ENCODE peak calls at places on chromosomes 3 and 15, in seven cellular contexts. F, E, B, N, X, R and P are unnamed samples.

GRCh38 chr15:78893538-78893937 is 20.8 kb downstream of the MORF4L1 start:
- DNase-seq in E (no peak), F (no peak), R (no peak), X (no peak), B (no peak), N (no peak), P (no peak)

GRCh38 chr3:136788154-136788553 is 30.8 kb upstream of the SLC35G2 start:
- DNase-seq in N (no peak), X (no peak), R (no peak), E (no peak), B (no peak), F (no peak), P (no peak)

GRCh38 chr15:50813089-50813488 is 47.6 kb upstream of the SPPL2A start:
- DNase-seq in N (no peak), B (no peak), E (no peak), R (no peak), X (no peak), F (no peak), P (no peak)

GRCh38 chr3:152222327-152222726 is 46.4 kb upstream of the MBNL1 start:
- DNase-seq in N (no peak), F (no peak), B (no peak), X (peak; percentile 72), R (no peak), E (no peak), P (no peak)

GRCh38 chr15:52139599-52140462 is 27.3 kb upstream of the BCL2L10 start:
- DNase-seq in B (peak; percentile 77), R (peak; percentile 54), N (peak; percentile 91), E (peak; percentile 51), X (peak; percentile 62), F (peak; percentile 85), P (peak; percentile 65)

GRCh38 chr3:99747915-99748314 is 69.7 kb upstream of the CMSS1 start:
- DNase-seq in E (no peak), X (peak; percentile 32), R (peak; percentile 2), F (no peak), N (peak; percentile 25), B (peak; percentile 46), P (peak; percentile 5)

GRCh38 chr15:59953392-59953883 is 50.7 kb upstream of the FOXB1 start:
- DNase-seq in X (no peak), R (no peak), E (no peak), B (no peak), F (no peak), N (no peak), P (no peak)

GRCh38 chr15:59346951-59347350 is 25.7 kb downstream of the MYO1E start:
- DNase-seq in X (no peak), B (no peak), N (no peak), E (no peak), F (peak; percentile 65), R (no peak), P (no peak)

GRCh38 chr15:74901612-74902063 is 5.0 kb downstream of the FAM219B start:
- DNase-seq in R (peak; percentile 65), F (peak; percentile 55), E (no peak), B (peak; percentile 67), N (peak; percentile 49), X (peak; percentile 46), P (peak; percentile 57)

GRCh38 chr15:34014556-34014955 is 24.4 kb downstream of the AVEN start:
- DNase-seq in F (no peak), B (no peak), E (no peak), X (peak; percentile 20), N (no peak), R (no peak), P (no peak)

GRCh38 chr15:37057831-37058230 is 42.5 kb downstream of the MEIS2 start:
- DNase-seq in E (no peak), B (no peak), R (no peak), F (no peak), X (no peak), N (no peak), P (peak; percentile 36)

GRCh38 chr3:141457624-141458236 is 29.1 kb upstream of the RASA2 start:
- DNase-seq in X (peak; percentile 55), N (no peak), B (no peak), F (no peak), R (no peak), E (no peak), P (no peak)

GRCh38 chr3:134885877-134886621 is 91.0 kb downstream of the EPHB1 start:
- DNase-seq in R (no peak), B (no peak), N (peak; percentile 56), X (no peak), E (peak; percentile 15), F (peak; percentile 60), P (no peak)

GRCh38 chr3:106703524-106703923 is 673.7 kb upstream of the CCDC54 start:
- DNase-seq in X (no peak), F (no peak), R (no peak), E (no peak), N (no peak), B (no peak), P (no peak)

GRCh38 chr3:179196098-179196497 is 47.9 kb downstream of the PIK3CA start:
- DNase-seq in F (no peak), R (no peak), N (no peak), B (peak; percentile 67), X (peak; percentile 89), E (no peak), P (no peak)

GRCh38 chr3:144237351-144237750 is 265.7 kb downstream of the DIPK2A start:
- DNase-seq in N (no peak), F (no peak), B (no peak), R (no peak), X (no peak), E (no peak), P (no peak)

GRCh38 chr3:13718437-13718836 is 161.4 kb downstream of the WNT7A start:
- DNase-seq in R (no peak), E (no peak), N (no peak), X (no peak), F (peak; percentile 20), B (no peak), P (no peak)

GRCh38 chr15:88255496-88256171 is 905 bp downstream of the NTRK3 start:
- DNase-seq in F (peak; percentile 56), N (peak; percentile 56), B (peak; percentile 54), R (peak; percentile 21), X (peak; percentile 20), E (no peak), P (peak; percentile 63)

GRCh38 chr3:65596511-65597224 is 442.1 kb downstream of the MAGI1 start:
- DNase-seq in N (peak; percentile 45), E (no peak), B (no peak), X (no peak), F (no peak), R (no peak), P (no peak)

GRCh38 chr3:42745776-42746454 is 27.1 kb downstream of the CCDC13 start:
- DNase-seq in X (no peak), N (peak; percentile 52), F (peak; percentile 26), R (no peak), B (no peak), E (no peak), P (no peak)

GRCh38 chr3:142595581-142595950 is 627 bp upstream of the PLS1 start:
- DNase-seq in N (peak; percentile 59), R (peak; percentile 43), X (peak; percentile 86), F (no peak), E (no peak), B (peak; percentile 80), P (no peak)

GRCh38 chr3:180142041-180142440 is 105.3 kb upstream of the PEX5L start:
- DNase-seq in X (no peak), E (no peak), N (no peak), B (no peak), F (no peak), R (no peak), P (no peak)

GRCh38 chr3:36380171-36381031 is at the start of gene STAC:
- DNase-seq in E (no peak), R (no peak), F (peak; percentile 70), N (peak; percentile 64), X (no peak), B (no peak), P (peak; percentile 54)

GRCh38 chr3:143973352-143974021 is 1.9 kb downstream of the DIPK2A start:
- DNase-seq in N (no peak), R (no peak), B (peak; percentile 49), E (no peak), X (peak; percentile 16), F (no peak), P (no peak)

GRCh38 chr3:42014949-42015533 is 53.1 kb upstream of the ULK4 start:
- DNase-seq in R (no peak), N (peak; percentile 55), E (no peak), X (no peak), F (no peak), B (peak; percentile 45), P (no peak)

DNA sequence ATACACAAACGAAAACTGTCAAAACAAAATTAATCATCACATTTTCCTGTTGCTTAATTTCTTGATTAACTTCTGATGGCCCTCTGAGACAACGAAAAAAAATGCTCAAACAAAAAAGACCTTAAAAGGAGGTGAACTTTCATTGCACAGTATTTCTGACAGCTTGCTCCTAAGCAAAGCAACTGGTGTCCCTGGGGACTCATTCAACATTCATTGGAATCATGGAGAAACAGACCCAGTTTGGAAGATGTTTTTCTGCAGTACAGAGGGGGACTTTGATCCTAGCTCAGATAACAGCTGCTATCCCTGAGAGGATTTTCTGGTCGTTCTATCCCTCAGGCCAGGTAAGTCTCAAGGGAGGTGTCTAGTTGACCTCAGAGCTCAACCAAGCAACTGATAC is 378.7 kb upstream of the ATP11B start:
- DNase-seq in B (no peak), N (no peak), X (no peak), E (no peak), F (no peak), R (no peak), P (no peak)
- H4K8ac ChIP-seq in B (no peak overlapping the region), N (no peak overlapping the region), X (no peak overlapping the region), E (no peak overlapping the region), F (no peak overlapping the region), R (no peak overlapping the region), P (no peak overlapping the region)

DNA sequence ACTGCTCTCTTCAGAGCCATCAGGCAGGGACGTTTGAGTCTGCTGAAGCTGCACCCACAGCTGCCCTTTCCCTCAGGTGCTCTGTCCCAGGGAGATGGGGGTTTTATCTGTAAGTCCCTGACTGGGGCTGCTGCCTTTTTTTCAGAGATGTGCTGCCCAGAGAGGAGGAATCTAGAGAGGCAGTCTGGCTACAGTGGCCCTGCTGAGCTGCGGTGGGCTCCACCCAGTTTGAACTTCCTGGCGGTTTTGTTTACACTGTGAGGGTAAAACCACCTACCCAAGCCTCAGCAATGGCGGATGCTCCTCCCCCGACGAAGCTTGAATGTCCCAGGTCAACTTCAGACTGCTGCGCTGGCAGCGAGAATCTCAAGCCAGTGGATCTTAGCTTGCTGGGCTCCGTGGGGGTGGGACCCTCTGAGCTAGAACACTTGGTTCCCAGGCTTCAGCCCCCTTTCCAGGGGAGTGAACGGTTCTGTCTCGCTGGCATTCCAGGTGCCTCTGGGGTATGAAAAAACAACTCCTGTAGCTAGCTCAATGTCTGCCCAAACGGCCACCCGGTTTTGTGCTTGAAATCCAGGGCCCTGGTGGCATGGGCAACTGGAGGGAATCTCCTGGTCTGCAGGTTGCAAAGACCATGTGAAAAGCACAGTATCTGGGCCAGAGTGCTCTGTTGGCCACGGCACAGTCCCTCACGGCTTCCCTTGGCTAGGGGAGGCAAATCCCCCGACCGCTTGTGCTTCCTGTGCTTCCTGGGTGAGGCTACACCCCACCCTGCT is 21.1 kb upstream of the ST6GAL1 start:
- DNase-seq in F (peak; percentile 75), X (no peak), N (peak; percentile 57), B (no peak), R (no peak), E (no peak), P (no peak)
- H2BK120ac ChIP-seq in F (no peak overlapping the region), X (no peak overlapping the region), N (no peak overlapping the region), B (no peak overlapping the region), R (no peak overlapping the region), E (peak overlapping the region; percentile 72), P (no peak overlapping the region)

GRCh38 chr3:60641354-60641753 is 609.9 kb downstream of the FHIT start:
- DNase-seq in E (no peak), B (no peak), R (no peak), X (no peak), N (no peak), F (no peak), P (no peak)
- H3K18ac ChIP-seq in E (no peak overlapping the region), B (no peak overlapping the region), R (no peak overlapping the region), X (no peak overlapping the region), N (no peak overlapping the region), F (no peak overlapping the region), P (no peak overlapping the region)

GRCh38 chr3:119350114-119350513 is 55.9 kb downstream of the ARHGAP31 start:
- DNase-seq in F (peak; percentile 83), N (peak; percentile 91), E (peak; percentile 41), B (no peak), R (no peak), X (no peak), P (peak; percentile 44)
- H4K8ac ChIP-seq in F (no peak overlapping the region), N (no peak overlapping the region), E (no peak overlapping the region), B (peak overlapping the region; percentile 96), R (peak overlapping the region; percentile 4), X (peak overlapping the region; percentile 38), P (no peak overlapping the region)